ENCODE peak calls at places on chromosomes 16 and 17, in eight cellular contexts. Y is activated CD4-positive, CD25-positive, alpha-beta regulatory T cell treated with anti-CD3 and anti-CD28 coated beads, Interleukin-2, amount 50 U/mL, for 16 hours; W is nucleus accumbens; O is activated effector memory CD4-positive, alpha-beta T cell treated with Interleukin-2 at 50 U/mL for 16 hours; F is stimulated activated CD8-positive, alpha-beta memory T cell treated with anti-CD3 and anti-CD28 coated beads, Interleukin-15, amount 100 ng/mL, for 24 hours; E is NCI-H1048; I is Karpas-422; G is heart right ventricle. N is an unnamed sample.

GRCh38 chr17:36682804-36683203 is 81.4 kb downstream of the MRM1 start:
- DNase-seq in Y (no peak), W (no peak), O (no peak), F (no peak), E (no peak), I (no peak), G (no peak), N (no peak)

GRCh38 chr16:1493746-1494094 is 560 bp downstream of the TELO2 start:
- DNase-seq in Y (no peak), W (no peak), O (no peak), F (no peak), E (no peak), I (peak), G (no peak), N (no peak)

GRCh38 chr16:88329726-88330700 is 52.7 kb upstream of the ZNF469 start:
- DNase-seq in Y (no peak), W (no peak), O (no peak), F (no peak), E (no peak), I (no peak), G (no peak), N (no peak)

GRCh38 chr16:47424846-47425245 is 36.0 kb downstream of the ITFG1 start:
- DNase-seq in Y (no peak), W (no peak), O (no peak), F (no peak), E (no peak), I (no peak), G (no peak), N (no peak)

GRCh38 chr17:73503560-73503959 is 140.7 kb downstream of the SDK2 start:
- DNase-seq in Y (no peak), W (no peak), O (no peak), F (no peak), E (no peak), I (no peak), G (no peak), N (no peak)

GRCh38 chr17:78523939-78524655 is 53.1 kb downstream of the DNAH17 start:
- DNase-seq in Y (no peak), W (no peak), O (no peak), F (no peak), E (no peak), I (no peak), G (no peak), N (no peak)

GRCh38 chr16:88560722-88561484 is 9.3 kb upstream of the ZC3H18 start:
- DNase-seq in Y (no peak), W (no peak), O (no peak), F (no peak), E (no peak), I (peak), G (no peak), N (no peak)

GRCh38 chr16:4606354-4606753 is 8.3 kb downstream of the UBALD1 start:
- DNase-seq in Y (no peak), W (no peak), O (no peak), F (no peak), E (no peak), I (no peak), G (no peak), N (no peak)

GRCh38 chr17:28908640-28909098 is 5.8 kb upstream of the DHRS13 start:
- DNase-seq in Y (no peak), W (no peak), O (no peak), F (no peak), E (no peak), I (no peak), G (no peak), N (no peak)

GRCh38 chr17:46788796-46789195 is 29.7 kb downstream of the WNT3 start:
- DNase-seq in Y (no peak), W (no peak), O (no peak), F (no peak), E (no peak), I (no peak), G (no peak), N (no peak)

GRCh38 chr17:691423-691822 is 23.2 kb downstream of the VPS53 start:
- DNase-seq in Y (no peak), W (no peak), O (no peak), F (no peak), E (no peak), I (no peak), G (no peak), N (no peak)

GRCh38 chr16:72927199-72928088 is 120.5 kb downstream of the ZFHX3 start:
- DNase-seq in Y (no peak), W (no peak), O (no peak), F (no peak), E (peak), I (no peak), G (no peak), N (no peak)

GRCh38 chr17:80984749-80985148 is 6.9 kb upstream of the CHMP6 start:
- DNase-seq in Y (no peak), W (no peak), O (no peak), F (no peak), E (no peak), I (no peak), G (no peak), N (no peak)

GRCh38 chr16:87707097-87707496 is 58.7 kb downstream of the KLHDC4 start:
- DNase-seq in Y (no peak), W (no peak), O (no peak), F (no peak), E (no peak), I (no peak), G (no peak), N (no peak)

GRCh38 chr17:57357830-57358426 is 101.6 kb downstream of the MSI2 start:
- DNase-seq in Y (no peak), W (no peak), O (no peak), F (no peak), E (no peak), I (peak), G (no peak), N (no peak)

GRCh38 chr17:43018008-43018853 is 4.0 kb downstream of the VAT1 start:
- DNase-seq in Y (no peak), W (peak), O (no peak), F (no peak), E (no peak), I (peak), G (no peak), N (no peak)

GRCh38 chr17:64504769-64505319 is 1.2 kb downstream of the DDX5 start:
- DNase-seq in Y (no peak), W (no peak), O (no peak), F (no peak), E (no peak), I (no peak), G (no peak), N (no peak)

GRCh38 chr17:4566785-4567184 is 6.4 kb upstream of the GGT6 start:
- DNase-seq in Y (no peak), W (peak), O (peak), F (no peak), E (no peak), I (peak), G (no peak), N (peak)

GRCh38 chr17:45228985-45229517 is 7.4 kb downstream of the FMNL1 start:
- DNase-seq in Y (peak), W (peak), O (peak), F (no peak), E (no peak), I (peak), G (peak), N (no peak)

GRCh38 chr17:50621562-50621961 is 13.1 kb upstream of the ABCC3 start:
- DNase-seq in Y (no peak), W (no peak), O (no peak), F (no peak), E (no peak), I (no peak), G (no peak), N (no peak)

GRCh38 chr17:81037026-81037782 is 2.3 kb downstream of the BAIAP2 start:
- DNase-seq in Y (no peak), W (peak), O (no peak), F (no peak), E (no peak), I (no peak), G (peak), N (no peak)

GRCh38 chr16:23288209-23288608 is 13.9 kb upstream of the SCNN1B start:
- DNase-seq in Y (no peak), W (no peak), O (no peak), F (no peak), E (no peak), I (no peak), G (no peak), N (no peak)

GRCh38 chr17:48505788-48506187 is 25.0 kb downstream of the HOXB1 start:
- DNase-seq in Y (no peak), W (no peak), O (peak), F (no peak), E (no peak), I (no peak), G (no peak), N (no peak)

GRCh38 chr16:22898874-22899348 is 84.9 kb downstream of the HS3ST2 start:
- DNase-seq in Y (peak), W (peak), O (peak), F (peak), E (no peak), I (peak), G (peak), N (no peak)

GRCh38 chr16:58492735-58493134 is 7.2 kb upstream of the NDRG4 start:
- DNase-seq in Y (no peak), W (no peak), O (no peak), F (no peak), E (no peak), I (no peak), G (no peak), N (no peak)

GRCh38 chr17:77690271-77691161 is 268.0 kb upstream of the TNRC6C start:
- DNase-seq in Y (no peak), W (no peak), O (peak), F (no peak), E (no peak), I (peak), G (no peak), N (no peak)

GRCh38 chr16:47584464-47585225 is 123.5 kb downstream of the PHKB start:
- DNase-seq in Y (no peak), W (no peak), O (no peak), F (no peak), E (no peak), I (no peak), G (no peak), N (no peak)

GRCh38 chr17:7259555-7259889 is 2.8 kb downstream of the CLDN7 start:
- DNase-seq in Y (no peak), W (no peak), O (no peak), F (no peak), E (no peak), I (no peak), G (no peak), N (no peak)

GRCh38 chr16:2691491-2692248 is 9.3 kb downstream of the KCTD5 start:
- DNase-seq in Y (no peak), W (peak), O (no peak), F (no peak), E (no peak), I (no peak), G (peak), N (no peak)

GRCh38 chr17:65914784-65915342 is 277.1 kb downstream of the CEP112 start:
- DNase-seq in Y (no peak), W (no peak), O (no peak), F (no peak), E (no peak), I (peak), G (no peak), N (no peak)

GRCh38 chr16:67719778-67720144 is 645 bp upstream of the GFOD2 start:
- DNase-seq in Y (no peak), W (peak), O (no peak), F (no peak), E (no peak), I (peak), G (no peak), N (no peak)

GRCh38 chr17:309361-309888 is 43.2 kb downstream of the RPH3AL start:
- DNase-seq in Y (no peak), W (no peak), O (no peak), F (no peak), E (no peak), I (peak), G (no peak), N (no peak)